ENCODE peak calls at places on chromosomes 1 and 21, in four cellular contexts. One of them, this sample, is unnamed.

GRCh38 chr1:32967863-32968571 is 3.4 kb upstream of the RNF19B start:
- DNase-seq in DND-41: no peak
- DNase-seq in upper lobe of left lung: no peak
- DNase-seq in mammary epithelial cell: peak
- DNase-seq in this sample: no peak

GRCh38 chr1:160455153-160455517 is 54.8 kb downstream of the VANGL2 start:
- DNase-seq in DND-41: no peak
- DNase-seq in upper lobe of left lung: no peak
- DNase-seq in mammary epithelial cell: no peak
- DNase-seq in this sample: no peak

GRCh38 chr1:151944859-151945575 is 35.7 kb upstream of the THEM4 start:
- DNase-seq in DND-41: no peak
- DNase-seq in upper lobe of left lung: no peak
- DNase-seq in mammary epithelial cell: no peak
- DNase-seq in this sample: no peak

GRCh38 chr1:87224209-87224608 is 104.5 kb upstream of the LMO4 start:
- DNase-seq in DND-41: no peak
- DNase-seq in upper lobe of left lung: no peak
- DNase-seq in mammary epithelial cell: peak
- DNase-seq in this sample: no peak

GRCh38 chr1:200096774-200097173 is 69.3 kb downstream of the NR5A2 start:
- DNase-seq in DND-41: no peak
- DNase-seq in upper lobe of left lung: no peak
- DNase-seq in mammary epithelial cell: no peak
- DNase-seq in this sample: peak

GRCh38 chr1:202852163-202852904 is 36.6 kb downstream of the RABIF start:
- DNase-seq in DND-41: peak
- DNase-seq in upper lobe of left lung: peak
- DNase-seq in mammary epithelial cell: peak
- DNase-seq in this sample: peak

GRCh38 chr1:21651214-21652042 is 17.7 kb downstream of the RAP1GAP start:
- DNase-seq in DND-41: no peak
- DNase-seq in upper lobe of left lung: peak
- DNase-seq in mammary epithelial cell: peak
- DNase-seq in this sample: no peak

GRCh38 chr1:210262167-210262896 is 29.7 kb downstream of the SERTAD4 start:
- DNase-seq in DND-41: no peak
- DNase-seq in upper lobe of left lung: no peak
- DNase-seq in mammary epithelial cell: peak
- DNase-seq in this sample: no peak

GRCh38 chr1:25501235-25502058 is 42.0 kb upstream of the LDLRAP1 start:
- DNase-seq in DND-41: no peak
- DNase-seq in upper lobe of left lung: no peak
- DNase-seq in mammary epithelial cell: peak
- DNase-seq in this sample: no peak

GRCh38 chr1:235011064-235011598 is 117.5 kb downstream of the TOMM20 start:
- DNase-seq in DND-41: peak
- DNase-seq in upper lobe of left lung: no peak
- DNase-seq in mammary epithelial cell: no peak
- DNase-seq in this sample: peak

GRCh38 chr1:172845371-172845770 is 186.5 kb downstream of the FASLG start:
- DNase-seq in DND-41: peak
- DNase-seq in upper lobe of left lung: no peak
- DNase-seq in mammary epithelial cell: no peak
- DNase-seq in this sample: peak

GRCh38 chr1:205052689-205053088 is 9.7 kb downstream of the CNTN2 start:
- DNase-seq in DND-41: no peak
- DNase-seq in upper lobe of left lung: no peak
- DNase-seq in mammary epithelial cell: no peak
- DNase-seq in this sample: no peak

GRCh38 chr1:79982218-79982617 is 975.7 kb upstream of the ADGRL4 start:
- DNase-seq in DND-41: no peak
- DNase-seq in upper lobe of left lung: peak
- DNase-seq in mammary epithelial cell: no peak
- DNase-seq in this sample: no peak

GRCh38 chr1:185096531-185096930 is 51.2 kb downstream of the RNF2 start:
- DNase-seq in DND-41: no peak
- DNase-seq in upper lobe of left lung: no peak
- DNase-seq in mammary epithelial cell: peak
- DNase-seq in this sample: no peak

GRCh38 chr1:56501888-56502287 is 77.5 kb downstream of the PLPP3 start:
- DNase-seq in DND-41: no peak
- DNase-seq in upper lobe of left lung: no peak
- DNase-seq in mammary epithelial cell: no peak
- DNase-seq in this sample: no peak

GRCh38 chr21:14880922-14881321 is 183.9 kb downstream of the NRIP1 start:
- DNase-seq in DND-41: no peak
- DNase-seq in upper lobe of left lung: no peak
- DNase-seq in mammary epithelial cell: peak
- DNase-seq in this sample: no peak

GRCh38 chr1:205235921-205236320 is 8.2 kb downstream of the TMCC2 start:
- DNase-seq in DND-41: no peak
- DNase-seq in upper lobe of left lung: no peak
- DNase-seq in mammary epithelial cell: no peak
- DNase-seq in this sample: no peak

GRCh38 chr21:21290751-21291150 is 292.5 kb downstream of the NCAM2 start:
- DNase-seq in DND-41: no peak
- DNase-seq in upper lobe of left lung: no peak
- DNase-seq in mammary epithelial cell: no peak
- DNase-seq in this sample: no peak

GRCh38 chr1:26027716-26028489 is 6.3 kb downstream of the EXTL1 start:
- DNase-seq in DND-41: no peak
- DNase-seq in upper lobe of left lung: no peak
- DNase-seq in mammary epithelial cell: peak
- DNase-seq in this sample: no peak

GRCh38 chr1:212595787-212596714 is 12.5 kb upstream of the ATF3 start:
- DNase-seq in DND-41: peak
- DNase-seq in upper lobe of left lung: peak
- DNase-seq in mammary epithelial cell: peak
- DNase-seq in this sample: peak

GRCh38 chr1:70034403-70034802 is 171.0 kb downstream of the LRRC40 start:
- DNase-seq in DND-41: no peak
- DNase-seq in upper lobe of left lung: no peak
- DNase-seq in mammary epithelial cell: peak
- DNase-seq in this sample: no peak

GRCh38 chr1:33575324-33575879 is 103.0 kb downstream of the ZSCAN20 start:
- DNase-seq in DND-41: no peak
- DNase-seq in upper lobe of left lung: no peak
- DNase-seq in mammary epithelial cell: no peak
- DNase-seq in this sample: no peak

GRCh38 chr1:156435551-156436318 is 64.8 kb downstream of the MEF2D start:
- DNase-seq in DND-41: no peak
- DNase-seq in upper lobe of left lung: no peak
- DNase-seq in mammary epithelial cell: no peak
- DNase-seq in this sample: no peak

GRCh38 chr1:54037476-54037875 is 15.5 kb downstream of the TMEM59 start:
- DNase-seq in DND-41: no peak
- DNase-seq in upper lobe of left lung: no peak
- DNase-seq in mammary epithelial cell: no peak
- DNase-seq in this sample: no peak

GRCh38 chr21:33299181-33299752 is 25.5 kb upstream of the IFNAR1 start:
- DNase-seq in DND-41: peak
- DNase-seq in upper lobe of left lung: peak
- DNase-seq in mammary epithelial cell: peak
- DNase-seq in this sample: peak

GRCh38 chr1:182507685-182508084 is 57.7 kb downstream of the RGSL1 start:
- DNase-seq in DND-41: no peak
- DNase-seq in upper lobe of left lung: peak
- DNase-seq in mammary epithelial cell: peak
- DNase-seq in this sample: no peak

GRCh38 chr1:178644308-178645120 is 80.5 kb upstream of the RALGPS2 start:
- DNase-seq in DND-41: no peak
- DNase-seq in upper lobe of left lung: no peak
- DNase-seq in mammary epithelial cell: no peak
- DNase-seq in this sample: no peak

GRCh38 chr1:9942399-9942938 is 722 bp downstream of the LZIC start:
- DNase-seq in DND-41: peak
- DNase-seq in upper lobe of left lung: no peak
- DNase-seq in mammary epithelial cell: peak
- DNase-seq in this sample: peak

GRCh38 chr1:148162363-148162762 is 10.3 kb upstream of the NBPF11 start:
- DNase-seq in DND-41: no peak
- DNase-seq in upper lobe of left lung: no peak
- DNase-seq in mammary epithelial cell: no peak
- DNase-seq in this sample: no peak

GRCh38 chr1:100188617-100189016 is 10.6 kb upstream of the LRRC39 start:
- DNase-seq in DND-41: no peak
- DNase-seq in upper lobe of left lung: no peak
- DNase-seq in mammary epithelial cell: peak
- DNase-seq in this sample: peak

GRCh38 chr1:10784998-10785854 is 11.2 kb downstream of the CASZ1 start:
- DNase-seq in DND-41: no peak
- DNase-seq in upper lobe of left lung: no peak
- DNase-seq in mammary epithelial cell: no peak
- DNase-seq in this sample: no peak

GRCh38 chr1:199612976-199613774 is 414.3 kb upstream of the NR5A2 start:
- DNase-seq in DND-41: no peak
- DNase-seq in upper lobe of left lung: no peak
- DNase-seq in mammary epithelial cell: peak
- DNase-seq in this sample: peak

GRCh38 chr1:198153804-198154203 is 3.0 kb upstream of the NEK7 start:
- DNase-seq in DND-41: no peak
- DNase-seq in upper lobe of left lung: no peak
- DNase-seq in mammary epithelial cell: no peak
- DNase-seq in this sample: no peak

GRCh38 chr1:212219679-212220463 is 65.3 kb upstream of the PPP2R5A start:
- DNase-seq in DND-41: no peak
- DNase-seq in upper lobe of left lung: peak
- DNase-seq in mammary epithelial cell: no peak
- DNase-seq in this sample: no peak

GRCh38 chr1:50983403-50983802 is 13.4 kb downstream of the CDKN2C start:
- DNase-seq in DND-41: no peak
- DNase-seq in upper lobe of left lung: no peak
- DNase-seq in mammary epithelial cell: no peak
- DNase-seq in this sample: no peak

GRCh38 chr1:215489771-215490566 is 77.1 kb upstream of the KCTD3 start:
- DNase-seq in DND-41: no peak
- DNase-seq in upper lobe of left lung: no peak
- DNase-seq in mammary epithelial cell: peak
- DNase-seq in this sample: no peak

GRCh38 chr1:220527279-220528048 is 472 bp upstream of the MARK1 start:
- DNase-seq in DND-41: no peak
- DNase-seq in upper lobe of left lung: no peak
- DNase-seq in mammary epithelial cell: peak
- DNase-seq in this sample: peak
- H3K4me3 ChIP-seq in DND-41: no peak
- H3K4me3 ChIP-seq in upper lobe of left lung: peak
- H3K4me3 ChIP-seq in mammary epithelial cell: peak
- H3K4me3 ChIP-seq in this sample: peak

DNA sequence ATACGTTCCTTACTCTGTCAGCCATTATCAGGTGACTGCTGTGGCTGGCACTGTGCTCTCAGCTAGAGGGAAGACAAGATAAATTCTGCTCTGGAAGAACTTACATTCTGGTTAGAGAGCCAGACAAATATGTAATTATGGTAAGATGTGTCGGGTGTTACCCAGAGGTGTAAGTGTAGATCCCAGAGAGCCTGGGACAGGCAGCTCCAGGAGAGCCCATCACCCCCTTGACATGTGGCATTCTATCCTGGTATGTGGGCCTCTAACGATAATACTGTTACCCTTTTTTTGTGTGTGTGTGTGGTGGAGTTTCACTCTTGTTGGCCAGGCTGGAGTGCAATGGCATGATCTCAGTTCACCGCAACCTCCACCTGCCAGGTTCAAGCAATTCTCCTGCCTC is 19.0 kb downstream of the TRNAU1AP start:
- DNase-seq in DND-41: no peak
- DNase-seq in upper lobe of left lung: no peak
- DNase-seq in mammary epithelial cell: no peak
- DNase-seq in this sample: no peak
- H3K4me3 ChIP-seq in DND-41: no peak
- H3K4me3 ChIP-seq in upper lobe of left lung: no peak
- H3K4me3 ChIP-seq in mammary epithelial cell: no peak
- H3K4me3 ChIP-seq in this sample: no peak

DNA sequence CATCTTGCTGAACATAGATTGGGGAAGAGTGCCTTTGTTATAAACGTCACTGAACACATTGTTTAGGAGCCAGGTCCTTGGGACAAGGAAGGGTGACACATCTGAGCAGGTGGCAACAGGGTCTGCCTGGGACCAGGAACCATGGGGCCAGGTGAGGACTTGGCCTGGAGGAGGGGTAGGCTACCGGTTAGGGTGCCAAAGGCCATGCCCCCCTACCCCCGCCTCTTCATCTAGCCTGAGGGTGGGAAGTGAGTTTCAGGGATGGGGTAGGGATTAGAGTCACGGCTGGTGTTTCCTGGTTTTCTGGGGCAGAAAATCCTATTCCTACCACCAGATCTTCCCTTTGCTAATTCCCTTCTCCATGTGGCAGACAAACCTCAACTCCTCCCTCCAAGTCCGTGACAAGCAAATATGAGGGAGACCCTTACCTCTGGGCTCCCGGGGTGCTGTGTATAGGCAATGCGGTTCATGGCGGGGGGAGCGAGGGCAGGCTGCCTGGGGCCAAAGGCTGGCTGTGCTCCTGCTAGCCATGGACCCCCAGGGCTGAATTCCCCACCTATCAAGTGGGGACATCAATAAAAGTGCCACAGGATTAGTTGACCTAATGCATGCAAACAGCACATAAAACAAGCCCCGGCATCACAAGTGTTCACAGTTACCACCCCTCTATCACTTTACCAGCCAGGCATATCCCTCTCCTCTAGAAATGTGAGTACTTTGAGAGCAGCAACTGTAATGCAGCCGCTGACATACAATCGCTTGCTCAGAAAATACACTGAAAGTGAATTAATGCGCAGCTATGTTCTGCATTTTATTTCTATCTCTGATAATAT is 14.5 kb downstream of the CD247 start:
- DNase-seq in DND-41: no peak
- DNase-seq in upper lobe of left lung: no peak
- DNase-seq in mammary epithelial cell: no peak
- DNase-seq in this sample: no peak
- H3K4me3 ChIP-seq in DND-41: no peak
- H3K4me3 ChIP-seq in upper lobe of left lung: no peak
- H3K4me3 ChIP-seq in mammary epithelial cell: no peak
- H3K4me3 ChIP-seq in this sample: no peak

DNA sequence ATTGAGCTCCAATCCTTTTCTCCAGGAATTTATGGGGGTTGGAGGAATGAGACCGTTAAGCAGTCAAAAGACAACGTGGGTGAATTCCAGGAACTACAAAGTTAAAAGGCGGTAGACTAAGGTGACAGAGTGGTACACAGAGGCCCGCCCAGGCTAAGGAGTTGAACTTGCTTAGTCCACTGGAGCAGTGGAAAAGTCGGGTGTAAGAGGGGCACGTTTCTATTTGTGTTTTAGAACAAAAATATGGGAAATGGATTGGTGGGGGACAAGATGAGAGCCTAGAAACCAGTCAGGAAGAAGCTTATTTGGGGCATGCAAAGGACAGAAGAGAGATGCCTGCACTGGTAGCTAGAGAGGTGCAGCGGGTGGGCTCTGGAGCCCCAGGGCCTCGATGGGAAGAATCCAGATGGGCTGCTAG is 1.2 kb upstream of the LIN9 start:
- DNase-seq in DND-41: peak
- DNase-seq in upper lobe of left lung: no peak
- DNase-seq in mammary epithelial cell: no peak
- DNase-seq in this sample: no peak
- H3K4me3 ChIP-seq in DND-41: peak
- H3K4me3 ChIP-seq in upper lobe of left lung: no peak
- H3K4me3 ChIP-seq in mammary epithelial cell: peak
- H3K4me3 ChIP-seq in this sample: no peak

This sample was measured in GM12865.